ENCODE peak calls at places on chromosomes 3 and 15, in six cellular contexts. L, F, K, Y, P and J are unnamed samples.

GRCh38 chr3:86797946-86798345 is 193.0 kb downstream of the VGLL3 start:
- DNase-seq in K (no peak), Y (no peak), P (no peak), L (no peak), F (no peak), J (no peak)

GRCh38 chr15:100570735-100571363 is 31.1 kb downstream of the LINS1 start:
- DNase-seq in P (no peak), F (no peak), L (no peak), Y (no peak), K (no peak), J (no peak)

GRCh38 chr3:176577462-176577861 is 619.8 kb downstream of the TBL1XR1 start:
- DNase-seq in P (no peak), K (no peak), F (no peak), L (no peak), Y (no peak), J (no peak)

GRCh38 chr3:49133226-49133951 is 539 bp upstream of the LAMB2 start:
- DNase-seq in L (peak; percentile 92), F (peak; percentile 96), Y (peak; percentile 87), P (peak; percentile 97), K (peak; percentile 88), J (peak; percentile 46)

GRCh38 chr3:170751894-170752283 is 118.1 kb downstream of the RPL22L1 start:
- DNase-seq in F (no peak), P (no peak), K (no peak), L (no peak), Y (no peak), J (no peak)

GRCh38 chr15:95169701-95170459 is 938.5 kb downstream of the MCTP2 start:
- DNase-seq in L (no peak), F (peak; percentile 87), K (peak; percentile 7), Y (peak; percentile 22), P (peak; percentile 91), J (no peak)

GRCh38 chr15:76163429-76164020 is 103.7 kb downstream of the TMEM266 start:
- DNase-seq in K (peak; percentile 90), P (peak; percentile 94), Y (peak; percentile 81), F (peak; percentile 91), L (peak; percentile 81), J (no peak)

GRCh38 chr3:197750863-197751737 is 1.4 kb downstream of the FYTTD1 start:
- DNase-seq in P (peak; percentile 95), F (peak; percentile 84), K (peak; percentile 61), Y (peak; percentile 40), L (peak; percentile 72), J (peak; percentile 60)

GRCh38 chr15:83380682-83381081 is 66.5 kb upstream of the SH3GL3 start:
- DNase-seq in P (no peak), Y (peak; percentile 52), F (no peak), K (peak; percentile 26), L (peak; percentile 42), J (peak; percentile 54)

GRCh38 chr3:177973241-177973840 is 562.9 kb upstream of the KCNMB2 start:
- DNase-seq in F (no peak), K (no peak), L (no peak), P (no peak), Y (no peak), J (no peak)

GRCh38 chr3:32046102-32046501 is 60.3 kb upstream of the GPD1L start:
- DNase-seq in K (no peak), L (no peak), F (no peak), Y (no peak), P (no peak), J (no peak)

GRCh38 chr3:138725116-138725515 is 109.6 kb downstream of the PIK3CB start:
- DNase-seq in K (no peak), P (no peak), Y (no peak), L (no peak), F (no peak), J (no peak)

GRCh38 chr15:61660579-61660978 is 399.7 kb downstream of the VPS13C start:
- DNase-seq in L (no peak), P (no peak), F (no peak), K (no peak), Y (no peak), J (no peak)

GRCh38 chr3:130915567-130916292 is 21.8 kb downstream of the ATP2C1 start:
- DNase-seq in Y (no peak), L (no peak), K (no peak), P (no peak), F (no peak), J (no peak)

GRCh38 chr3:99716463-99716995 is 78.1 kb downstream of the COL8A1 start:
- DNase-seq in L (no peak), Y (no peak), F (no peak), P (no peak), K (no peak), J (no peak)

GRCh38 chr3:132325103-132325606 is 7.9 kb downstream of the ACP3 start:
- DNase-seq in L (no peak), Y (no peak), F (no peak), P (no peak), K (no peak), J (no peak)

GRCh38 chr3:14457999-14458398 is 55.6 kb downstream of the SLC6A6 start:
- DNase-seq in L (no peak), K (no peak), P (no peak), F (no peak), Y (no peak), J (no peak)

GRCh38 chr15:94523873-94524272 is 292.5 kb downstream of the MCTP2 start:
- DNase-seq in Y (no peak), L (no peak), P (no peak), K (no peak), F (no peak), J (no peak)

GRCh38 chr15:51093488-51093864 is 1.2 kb downstream of the TNFAIP8L3 start:
- DNase-seq in Y (no peak), K (no peak), L (no peak), P (no peak), F (no peak), J (no peak)

GRCh38 chr3:111072016-111072891 is 638 bp downstream of the NECTIN3 start:
- DNase-seq in F (no peak), K (peak; percentile 47), L (peak; percentile 39), Y (peak; percentile 39), P (peak; percentile 86), J (peak; percentile 1)

GRCh38 chr3:187292631-187293513 is 1.3 kb upstream of the MASP1 start:
- DNase-seq in K (no peak), F (no peak), L (peak; percentile 49), P (no peak), Y (no peak), J (no peak)

GRCh38 chr15:78110096-78110495 is 17.7 kb downstream of the SH2D7 start:
- DNase-seq in P (no peak), K (no peak), L (no peak), Y (peak; percentile 10), F (no peak), J (no peak)

GRCh38 chr15:78107471-78107870 is 15.1 kb downstream of the SH2D7 start:
- DNase-seq in Y (no peak), P (no peak), F (no peak), L (no peak), K (no peak), J (no peak)

GRCh38 chr15:78109156-78109555 is 16.8 kb downstream of the SH2D7 start:
- DNase-seq in K (no peak), P (no peak), L (no peak), F (no peak), Y (no peak), J (no peak)

GRCh38 chr15:78110916-78111475 is 18.6 kb downstream of the SH2D7 start:
- DNase-seq in L (no peak), P (no peak), K (no peak), F (no peak), Y (peak; percentile 9), J (no peak)

GRCh38 chr15:78108300-78109084 is 16.1 kb downstream of the SH2D7 start:
- DNase-seq in K (peak; percentile 92), F (peak; percentile 90), Y (peak; percentile 88), P (peak; percentile 95), L (peak; percentile 90), J (peak; percentile 80)
- TF ChIP-seq POLR2A in K (no peak), F (no peak), Y (no peak), P (no peak), L (no peak), J (no peak)

GRCh38 chr3:65584002-65584401 is 454.7 kb downstream of the MAGI1 start:
- DNase-seq in P (no peak), L (no peak), Y (no peak), K (no peak), F (no peak), J (no peak)

GRCh38 chr3:65582012-65582717 is 456.6 kb downstream of the MAGI1 start:
- DNase-seq in K (no peak), P (no peak), L (no peak), F (no peak), Y (no peak), J (no peak)

GRCh38 chr3:65587650-65588439 is 450.9 kb downstream of the MAGI1 start:
- DNase-seq in F (no peak), K (no peak), Y (no peak), L (no peak), P (no peak), J (peak; percentile 29)

GRCh38 chr3:65583203-65583602 is 455.5 kb downstream of the MAGI1 start:
- DNase-seq in Y (no peak), P (no peak), K (no peak), L (no peak), F (no peak), J (no peak)

DNA sequence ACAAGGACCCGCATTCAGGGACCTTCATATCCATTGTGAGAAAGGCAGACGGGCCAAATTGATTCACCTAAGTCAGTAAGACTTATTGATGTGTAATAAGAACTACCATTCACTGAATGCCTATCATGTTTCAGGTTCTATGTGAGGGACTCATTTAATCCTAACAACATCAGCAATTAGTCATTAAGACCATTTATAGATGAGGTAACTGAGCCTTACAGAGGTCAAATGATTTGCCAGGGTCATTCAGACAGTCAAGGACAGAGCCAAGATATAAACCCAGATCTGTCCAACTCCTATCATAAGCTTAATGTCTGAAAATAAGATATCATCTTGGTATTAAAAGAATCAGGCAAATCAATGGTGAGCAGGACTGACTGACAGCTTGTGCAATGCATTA is 453.8 kb downstream of the MAGI1 start:
- DNase-seq in L (no peak), P (no peak), F (no peak), K (no peak), Y (no peak), J (no peak)
- TF ChIP-seq POLR2A in L (no peak), P (no peak), F (no peak), K (no peak), Y (no peak), J (no peak)

DNA sequence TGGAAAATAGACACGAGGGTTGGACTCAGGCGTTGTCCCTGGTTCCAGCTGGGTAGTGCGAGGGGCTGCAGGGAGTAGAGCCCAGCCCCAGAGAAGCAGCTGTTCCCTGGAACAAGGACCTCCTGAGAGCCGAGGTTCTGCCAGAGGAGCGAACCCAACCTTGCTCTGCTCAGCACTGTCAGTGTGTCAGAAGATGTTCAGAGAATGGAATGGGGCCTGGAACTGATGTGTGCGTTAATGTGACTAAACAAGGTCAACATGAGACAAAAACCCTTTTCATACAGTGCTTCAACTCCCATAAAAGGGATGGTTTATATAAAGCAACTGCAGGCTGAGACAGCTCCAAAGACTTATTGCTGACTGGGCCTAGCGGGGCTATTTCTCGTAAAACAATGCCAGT is 35.5 kb upstream of the HACD2 start:
- DNase-seq in Y (no peak), F (no peak), L (no peak), K (no peak), P (no peak), J (no peak)
- TF ChIP-seq POLR2A in Y (no peak), F (no peak), L (no peak), K (no peak), P (no peak), J (no peak)

GRCh38 chr15:39979606-39980005 is 45.7 kb downstream of the EIF2AK4 start:
- DNase-seq in L (no peak), Y (no peak), F (no peak), P (no peak), K (no peak), J (no peak)

GRCh38 chr15:39974656-39975230 is 40.8 kb downstream of the EIF2AK4 start:
- DNase-seq in L (no peak), K (no peak), P (no peak), F (no peak), Y (no peak), J (no peak)

GRCh38 chr15:39976291-39977274 is 42.7 kb downstream of the EIF2AK4 start:
- DNase-seq in P (peak; percentile 91), F (no peak), Y (peak; percentile 44), L (peak; percentile 82), K (peak; percentile 86), J (peak; percentile 68)
- TF ChIP-seq POLR2A in P (no peak), F (no peak), Y (no peak), L (no peak), K (peak; percentile 48), J (no peak)